ENCODE peak calls at places on chromosomes 16 and 17, in seven cellular contexts. O, N, U, P, M, S and E are unnamed samples.
A peak's percentile ranks its signal among the peaks of the same experiment; 100 is the strongest.

GRCh38 chr17:50260501-50260911 is 13.8 kb upstream of the TMEM92 start:
- DNase-seq in O (no peak), N (no peak), U (no peak), P (peak; percentile 49), M (peak; percentile 35), S (no peak), E (no peak)

GRCh38 chr16:81873221-81873620 is 94.1 kb downstream of the PLCG2 start:
- DNase-seq in O (no peak), N (no peak), U (no peak), P (no peak), M (no peak), S (no peak), E (no peak)

GRCh38 chr17:265726-266125 is 84.3 kb upstream of the DOC2B start:
- DNase-seq in O (no peak), N (no peak), U (no peak), P (peak; percentile 19), M (no peak), S (no peak), E (no peak)

GRCh38 chr17:22142091-22142490 is 449.8 kb downstream of the KCNJ18 start:
- DNase-seq in O (no peak), N (no peak), U (no peak), P (no peak), M (no peak), S (no peak), E (no peak)

GRCh38 chr17:491086-492014 is 138.7 kb upstream of the RPH3AL start:
- DNase-seq in O (no peak), N (no peak), U (no peak), P (no peak), M (no peak), S (peak; percentile 26), E (no peak)

GRCh38 chr17:44333371-44333770 is 8.7 kb upstream of the SLC25A39 start:
- DNase-seq in O (no peak), N (no peak), U (no peak), P (no peak), M (peak; percentile 88), S (no peak), E (no peak)

GRCh38 chr17:74317071-74317470 is 9.0 kb upstream of the KIF19 start:
- DNase-seq in O (no peak), N (no peak), U (no peak), P (no peak), M (no peak), S (no peak), E (no peak)

GRCh38 chr17:49338883-49339282 is 23.2 kb downstream of the ZNF652 start:
- DNase-seq in O (no peak), N (no peak), U (no peak), P (no peak), M (no peak), S (no peak), E (no peak)

GRCh38 chr17:6545291-6545690 is 11.1 kb downstream of the PITPNM3 start:
- DNase-seq in O (no peak), N (no peak), U (no peak), P (peak; percentile 34), M (no peak), S (no peak), E (no peak)

GRCh38 chr16:588639-588888 is 1.3 kb upstream of the RAB40C start:
- DNase-seq in O (peak; percentile 7), N (peak; percentile 41), U (no peak), P (no peak), M (no peak), S (peak; percentile 28), E (no peak)

GRCh38 chr17:61926831-61927210 is 961 bp downstream of the INTS2 start:
- DNase-seq in O (no peak), N (peak; percentile 3), U (no peak), P (no peak), M (no peak), S (no peak), E (no peak)

GRCh38 chr17:2393954-2394749 is 6.7 kb downstream of the MNT start:
- DNase-seq in O (no peak), N (no peak), U (no peak), P (no peak), M (no peak), S (no peak), E (no peak)

GRCh38 chr17:77728871-77729270 is 229.6 kb upstream of the TNRC6C start:
- DNase-seq in O (no peak), N (no peak), U (no peak), P (no peak), M (no peak), S (no peak), E (no peak)

GRCh38 chr17:10018461-10018891 is 113.4 kb upstream of the RCVRN start:
- DNase-seq in O (no peak), N (no peak), U (no peak), P (no peak), M (no peak), S (no peak), E (no peak)

GRCh38 chr16:11383481-11384183 is 38.4 kb downstream of the RMI2 start:
- DNase-seq in O (no peak), N (no peak), U (no peak), P (no peak), M (no peak), S (no peak), E (no peak)

GRCh38 chr17:18360518-18360917 is 2.8 kb downstream of the SHMT1 start:
- DNase-seq in O (no peak), N (no peak), U (no peak), P (no peak), M (no peak), S (no peak), E (no peak)

GRCh38 chr17:57424777-57425188 is 168.5 kb downstream of the MSI2 start:
- DNase-seq in O (no peak), N (no peak), U (peak; percentile 51), P (no peak), M (no peak), S (no peak), E (no peak)